ENCODE peak calls at places on chromosome 17, in seven cellular contexts. S is fibroblast of pulmonary artery, L is MM.1S, Y is adrenal gland, K is GM20000, Q is transverse colon, T is upper lobe of left lung. A is an unnamed sample.

GRCh38 chr17:29177871-29178749 is 2.1 kb downstream of the MYO18A start:
- DNase-seq in S (no peak), L (no peak), Y (no peak), K (no peak), Q (peak; percentile 74), T (peak; percentile 65), A (no peak)

GRCh38 chr17:29592850-29593545 is at the start of gene ANKRD13B:
- DNase-seq in S (no peak), L (no peak), Y (no peak), K (peak; percentile 77), Q (peak; percentile 55), T (no peak), A (peak; percentile 52)

GRCh38 chr17:16529906-16530305 is 37.9 kb upstream of the LRRC75A start:
- DNase-seq in S (no peak), L (no peak), Y (no peak), K (no peak), Q (no peak), T (no peak), A (no peak)

GRCh38 chr17:82276951-82277350 is 3.5 kb upstream of the CSNK1D start:
- DNase-seq in S (no peak), L (no peak), Y (no peak), K (no peak), Q (no peak), T (no peak), A (no peak)

GRCh38 chr17:39916918-39917317 is 1.5 kb downstream of the GSDMB start:
- DNase-seq in S (no peak), L (no peak), Y (no peak), K (no peak), Q (no peak), T (no peak), A (no peak)

GRCh38 chr17:71777048-71777638 is 343.7 kb upstream of the SOX9 start:
- DNase-seq in S (no peak), L (peak; percentile 36), Y (no peak), K (no peak), Q (no peak), T (no peak), A (no peak)

GRCh38 chr17:4389079-4389478 is 22.6 kb upstream of the UBE2G1 start:
- DNase-seq in S (no peak), L (no peak), Y (no peak), K (no peak), Q (no peak), T (no peak), A (no peak)

GRCh38 chr17:40958086-40958953 is 8.4 kb downstream of the KRT39 start:
- DNase-seq in S (no peak), L (no peak), Y (no peak), K (no peak), Q (peak; percentile 25), T (no peak), A (no peak)

GRCh38 chr17:48174833-48175232 is 67.3 kb downstream of the SNX11 start:
- DNase-seq in S (no peak), L (no peak), Y (no peak), K (no peak), Q (no peak), T (no peak), A (no peak)

GRCh38 chr17:70173646-70174045 is 4.3 kb downstream of the KCNJ2 start:
- DNase-seq in S (no peak), L (no peak), Y (no peak), K (no peak), Q (no peak), T (no peak), A (no peak)

GRCh38 chr17:56737741-56738161 is 96.0 kb downstream of the C17orf67 start:
- DNase-seq in S (peak; percentile 35), L (no peak), Y (peak; percentile 10), K (no peak), Q (peak; percentile 10), T (no peak), A (no peak)

GRCh38 chr17:32283745-32284207 is 18.1 kb downstream of the RHBDL3 start:
- DNase-seq in S (peak; percentile 48), L (no peak), Y (no peak), K (no peak), Q (no peak), T (no peak), A (no peak)

DNA sequence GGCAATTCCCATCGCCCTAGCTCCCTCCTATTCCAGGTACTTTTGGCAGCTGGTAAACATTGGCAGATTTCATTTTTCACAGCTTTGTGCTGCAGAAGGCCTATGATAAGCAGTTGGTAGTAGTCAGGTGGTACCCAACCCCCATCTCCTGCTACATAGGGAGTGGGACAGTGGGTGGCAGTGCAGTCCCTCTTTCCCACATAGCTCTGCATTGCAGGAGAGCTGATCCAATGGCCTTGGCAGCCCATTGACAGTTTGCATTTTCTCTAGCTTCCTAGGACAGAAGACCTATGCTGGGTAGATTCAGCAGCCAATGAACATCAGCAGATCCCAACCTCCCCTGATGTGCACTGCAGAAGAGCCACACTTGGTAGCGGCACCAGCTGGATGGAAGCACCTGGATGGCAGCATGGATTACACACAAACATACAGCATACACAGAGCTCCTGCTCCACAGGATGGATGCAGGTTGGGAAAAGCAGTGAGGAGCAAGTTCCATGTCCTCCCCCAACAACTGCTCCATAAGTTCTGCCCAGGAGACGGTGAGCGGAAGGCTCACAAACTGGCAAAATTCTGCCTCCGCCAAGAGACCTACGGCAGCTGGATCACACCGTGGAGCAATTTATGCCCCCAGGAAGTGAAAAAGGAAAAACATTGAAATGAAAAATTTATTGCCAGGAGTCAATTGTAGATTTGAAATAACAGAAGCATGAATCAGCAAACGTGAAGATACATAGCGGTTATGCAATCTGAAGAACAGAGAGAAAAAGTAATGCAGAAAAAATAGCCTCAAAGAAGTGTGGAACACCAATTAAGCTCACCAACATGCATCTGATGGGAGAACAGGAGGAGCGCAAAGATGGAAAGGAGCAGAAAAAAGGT is 95.7 kb downstream of the CACNG1 start:
- DNase-seq in S (peak; percentile 74), L (no peak), Y (peak; percentile 26), K (no peak), Q (no peak), T (no peak), A (no peak)
- TF ChIP-seq CTCF in S (peak; percentile 1), L (no peak), Y (no peak), K (no peak), Q (no peak), T (no peak), A (no peak)

GRCh38 chr17:74123350-74123749 is 80.1 kb upstream of the RPL38 start:
- DNase-seq in S (no peak), L (no peak), Y (no peak), K (no peak), Q (no peak), T (no peak), A (no peak)
- TF ChIP-seq CTCF in S (no peak), L (no peak), Y (no peak), K (no peak), Q (no peak), T (no peak), A (no peak)

DNA sequence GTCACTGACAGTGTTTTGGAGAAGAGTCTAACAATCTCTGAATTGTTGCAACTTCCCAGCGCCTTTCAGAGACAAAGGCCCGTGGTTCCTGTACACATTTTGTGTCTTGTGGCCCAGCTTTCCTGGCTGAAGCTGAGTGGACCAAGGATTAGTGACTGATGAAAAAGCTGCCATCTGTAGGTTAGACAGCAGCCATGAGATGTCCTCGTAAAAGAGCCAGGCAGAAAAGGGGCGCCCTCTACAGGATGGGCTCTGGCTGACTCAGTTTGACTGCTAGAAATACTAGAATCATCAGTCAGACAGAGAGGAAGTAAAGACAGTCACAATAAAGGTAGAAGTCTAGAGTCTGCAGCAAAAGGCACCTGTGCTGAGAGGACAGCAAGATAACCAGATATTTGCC is 26.5 kb upstream of the NF1 start:
- DNase-seq in S (peak; percentile 44), L (no peak), Y (peak; percentile 40), K (peak; percentile 46), Q (peak; percentile 65), T (peak; percentile 32), A (peak; percentile 46)
- TF ChIP-seq CTCF in S (peak; percentile 50), L (peak; percentile 57), Y (no peak), K (peak; percentile 55), Q (peak; percentile 24), T (no peak), A (peak; percentile 53)

GRCh38 chr17:14311186-14311705 is 10.4 kb downstream of the HS3ST3B1 start:
- DNase-seq in S (no peak), L (no peak), Y (no peak), K (no peak), Q (no peak), T (no peak), A (no peak)

GRCh38 chr17:14310584-14310983 is 9.7 kb downstream of the HS3ST3B1 start:
- DNase-seq in S (no peak), L (no peak), Y (peak; percentile 40), K (no peak), Q (no peak), T (no peak), A (no peak)

GRCh38 chr17:14312522-14312921 is 11.6 kb downstream of the HS3ST3B1 start:
- DNase-seq in S (no peak), L (no peak), Y (no peak), K (no peak), Q (no peak), T (no peak), A (no peak)

GRCh38 chr17:14310101-14310500 is 9.2 kb downstream of the HS3ST3B1 start:
- DNase-seq in S (no peak), L (no peak), Y (no peak), K (no peak), Q (no peak), T (no peak), A (no peak)

DNA sequence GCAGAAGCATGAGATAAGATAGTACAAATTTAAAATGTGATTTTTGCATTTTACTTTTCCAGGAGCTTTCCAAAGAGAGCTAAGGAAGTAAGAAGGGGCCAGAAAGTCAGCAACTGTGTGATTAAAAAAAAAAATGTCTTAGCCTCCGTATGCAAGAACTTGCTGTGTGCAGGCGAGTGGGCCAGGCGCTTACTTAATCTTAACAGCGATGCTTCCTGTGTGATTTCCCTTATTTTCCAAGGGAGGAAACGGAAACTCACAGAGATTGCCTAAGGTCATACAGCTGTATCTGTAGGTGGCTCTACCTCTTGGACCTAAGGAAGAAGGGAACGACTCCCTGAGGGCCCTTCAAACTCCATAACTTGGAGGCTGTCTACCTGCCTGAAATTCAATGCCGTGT is 11.1 kb downstream of the HS3ST3B1 start:
- DNase-seq in S (no peak), L (no peak), Y (peak; percentile 48), K (no peak), Q (no peak), T (no peak), A (no peak)
- TF ChIP-seq CTCF in S (no peak), L (no peak), Y (no peak), K (no peak), Q (no peak), T (no peak), A (no peak)

A was measured in GM10248.